ENCODE peak calls at places on chromosomes 11 and 22, in five cellular contexts. Z is colonic mucosa, H is dorsolateral prefrontal cortex, X is aorta, O is MG63. U is an unnamed sample.

GRCh38 chr11:76135491-76135890 is 70.8 kb downstream of the WNT11 start:
- DNase-seq in X (no peak), O (no peak), Z (no peak), H (no peak), U (no peak)

GRCh38 chr22:32042924-32043323 is at the start of gene SLC5A1:
- DNase-seq in H (no peak), X (no peak), Z (peak), O (no peak), U (no peak)

GRCh38 chr11:36253238-36253637 is 36.0 kb downstream of the COMMD9 start:
- DNase-seq in H (peak), X (no peak), Z (no peak), O (peak), U (no peak)

GRCh38 chr11:113192121-113192925 is 122.1 kb upstream of the TTC12 start:
- DNase-seq in Z (no peak), H (no peak), X (no peak), O (no peak), U (no peak)

GRCh38 chr11:2214527-2215229 is 43.1 kb upstream of the TH start:
- DNase-seq in H (no peak), X (peak), O (no peak), Z (peak), U (no peak)

GRCh38 chr11:11899401-11899800 is 57.6 kb downstream of the USP47 start:
- DNase-seq in Z (no peak), X (no peak), O (no peak), H (no peak), U (peak)

GRCh38 chr11:47705722-47706121 is 9.4 kb downstream of the AGBL2 start:
- DNase-seq in X (no peak), O (no peak), Z (no peak), H (no peak), U (no peak)

GRCh38 chr11:33869511-33870422 is 22.1 kb downstream of the LMO2 start:
- DNase-seq in Z (peak), O (peak), H (no peak), X (peak), U (no peak)

GRCh38 chr11:124315052-124315451 is 1.3 kb upstream of the OR8D1 start:
- DNase-seq in X (no peak), H (no peak), O (peak), Z (no peak), U (no peak)

GRCh38 chr22:30396871-30397655 is at the start of gene SEC14L2:
- DNase-seq in H (peak), X (peak), Z (peak), O (peak), U (peak)

GRCh38 chr11:78420796-78421209 is 3.2 kb upstream of the GAB2 start:
- DNase-seq in Z (no peak), X (peak), O (peak), H (no peak), U (peak)

GRCh38 chr11:78417888-78418583 is 416 bp upstream of the GAB2 start:
- DNase-seq in X (peak), Z (peak), H (peak), O (peak), U (no peak)

GRCh38 chr11:78418584-78419211 is 1.1 kb upstream of the GAB2 start:
- DNase-seq in Z (no peak), X (no peak), H (no peak), O (no peak), U (no peak)

GRCh38 chr11:78419327-78419726 is 1.7 kb upstream of the GAB2 start:
- DNase-seq in O (peak), X (no peak), Z (peak), H (no peak), U (no peak)

DNA sequence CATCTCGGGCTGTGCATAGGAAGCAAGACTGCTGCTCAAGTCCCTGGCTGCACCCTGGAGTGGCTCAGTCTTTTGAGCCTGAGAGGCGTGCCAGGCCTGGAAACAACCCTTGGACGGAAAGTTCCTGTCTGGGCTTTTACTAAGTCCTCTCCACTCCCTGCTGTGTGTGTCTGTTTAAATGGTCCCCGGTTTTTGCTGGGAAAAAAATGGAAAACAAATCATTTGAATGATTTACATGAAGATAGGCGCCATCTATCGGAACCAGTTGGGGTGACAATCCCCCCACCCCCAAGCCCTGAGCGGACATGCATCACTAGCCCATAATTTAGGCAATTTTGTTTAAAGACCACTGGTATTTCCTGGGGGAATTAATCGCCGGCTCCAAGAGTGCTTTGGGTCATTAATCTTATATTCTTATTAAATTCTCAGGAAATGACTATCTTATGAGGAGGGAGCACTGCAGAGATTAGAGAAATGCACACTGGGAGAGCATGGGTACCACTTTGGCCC is 2.7 kb upstream of the GAB2 start:
- DNase-seq in Z (peak), H (peak), X (peak), O (peak), U (no peak)
- H3K4me3 ChIP-seq in Z (no peak), H (no peak), X (no peak), O (no peak), U (no peak)

GRCh38 chr11:68842427-68843051 is 823 bp upstream of the CPT1A start:
- DNase-seq in O (no peak), X (no peak), Z (no peak), H (no peak), U (no peak)
- H3K4me3 ChIP-seq in O (peak), X (no peak), Z (peak), H (peak), U (peak)

DNA sequence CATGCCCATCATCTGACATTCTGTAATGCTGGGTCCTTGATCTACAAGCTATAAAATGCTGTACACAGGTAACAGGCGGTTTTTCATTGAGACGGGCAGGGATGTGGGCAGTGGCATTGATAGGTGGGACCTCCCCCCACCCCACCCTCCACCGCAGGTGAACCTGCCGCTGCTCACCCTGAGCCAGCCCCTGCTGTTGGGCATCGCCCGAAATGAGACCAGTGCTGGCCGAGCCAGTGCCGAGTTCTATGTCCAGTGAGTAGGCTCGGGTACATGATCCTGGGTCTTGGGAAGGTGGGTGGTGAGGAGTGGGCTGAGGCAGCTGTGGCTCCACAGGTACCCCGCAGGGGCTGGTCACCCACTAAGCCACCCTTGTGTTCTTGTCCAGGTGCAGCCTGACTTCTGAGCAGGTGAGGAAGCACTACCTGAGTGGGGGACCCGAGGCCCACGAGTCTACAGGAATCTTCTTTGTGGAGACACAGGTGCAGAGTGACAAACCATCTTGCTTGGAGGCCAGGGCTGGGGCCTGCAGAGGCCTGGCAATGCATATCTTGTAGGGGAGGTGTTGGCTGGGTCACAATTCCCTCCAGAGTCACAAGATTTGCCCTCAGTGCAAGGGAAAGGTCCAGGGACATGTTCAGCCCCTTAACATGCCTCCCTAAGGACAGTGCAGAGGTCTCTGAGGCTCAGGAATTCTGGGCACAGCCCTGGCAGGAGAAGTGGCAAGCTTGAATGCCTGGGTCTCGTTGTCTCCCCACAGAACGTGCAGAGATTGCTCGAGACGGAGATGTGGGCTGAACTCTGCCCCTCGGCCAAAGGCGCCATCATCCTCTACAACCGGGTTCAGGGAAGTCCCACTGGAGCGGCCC is 1.0 kb upstream of the DNAJC4 start:
- DNase-seq in Z (peak), H (no peak), O (no peak), X (peak), U (no peak)
- H3K4me3 ChIP-seq in Z (peak), H (peak), O (no peak), X (no peak), U (no peak)

GRCh38 chr11:46669606-46670243 is 30.7 kb downstream of the ARHGAP1 start:
- DNase-seq in H (no peak), X (no peak), Z (no peak), O (no peak), U (no peak)

GRCh38 chr11:46673713-46674462 is 26.5 kb downstream of the ARHGAP1 start:
- DNase-seq in H (no peak), Z (no peak), X (no peak), O (no peak), U (peak)

GRCh38 chr11:46674463-46675287 is 25.7 kb downstream of the ARHGAP1 start:
- DNase-seq in Z (peak), H (no peak), O (no peak), X (no peak), U (peak)

GRCh38 chr11:46672381-46672839 is 28.0 kb downstream of the ARHGAP1 start:
- DNase-seq in Z (no peak), H (no peak), X (no peak), O (no peak), U (no peak)

GRCh38 chr11:46671958-46672315 is 28.5 kb downstream of the ARHGAP1 start:
- DNase-seq in X (no peak), O (no peak), Z (no peak), H (no peak), U (no peak)
- H3K4me3 ChIP-seq in X (no peak), O (no peak), Z (no peak), H (no peak), U (no peak)

U was measured in Jurkat, Clone E6-1.